ENCODE peak calls at places on chromosomes 2 and 18, in seven cellular contexts. H is brain microvascular endothelial cell, C is A673, A is heart right ventricle, U is PC-3, N is GM12865, Y is IMR-90. Q is an unnamed sample.

GRCh38 chr2:45452866-45453265 is 158.2 kb downstream of the SRBD1 start:
- DNase-seq in H (peak), C (peak), A (no peak), U (no peak), N (no peak), Y (peak), Q (no peak)

GRCh38 chr2:53711271-53711780 is 56.3 kb upstream of the CHAC2 start:
- DNase-seq in H (no peak), C (no peak), A (no peak), U (no peak), N (no peak), Y (no peak), Q (no peak)

GRCh38 chr2:118224144-118224887 is 136.0 kb downstream of the INSIG2 start:
- DNase-seq in H (no peak), C (no peak), A (peak), U (no peak), N (peak), Y (no peak), Q (peak)

GRCh38 chr18:70490008-70490933 is 201.4 kb downstream of the SOCS6 start:
- DNase-seq in H (peak), C (peak), A (no peak), U (peak), N (peak), Y (peak), Q (peak)

GRCh38 chr18:8607776-8608682 is 1.2 kb upstream of the RAB12 start:
- DNase-seq in H (no peak), C (no peak), A (no peak), U (no peak), N (peak), Y (peak), Q (no peak)

GRCh38 chr2:120316528-120317179 is 29.3 kb upstream of the INHBB start:
- DNase-seq in H (no peak), C (no peak), A (no peak), U (no peak), N (no peak), Y (no peak), Q (no peak)

GRCh38 chr2:41445865-41446264 is 602.0 kb upstream of the PKDCC start:
- DNase-seq in H (no peak), C (no peak), A (no peak), U (no peak), N (no peak), Y (no peak), Q (no peak)

GRCh38 chr2:62306751-62307468 is 111.0 kb downstream of the B3GNT2 start:
- DNase-seq in H (peak), C (no peak), A (no peak), U (peak), N (peak), Y (peak), Q (no peak)

GRCh38 chr2:171088057-171088834 is 72.4 kb downstream of the TLK1 start:
- DNase-seq in H (no peak), C (no peak), A (no peak), U (no peak), N (no peak), Y (no peak), Q (no peak)

GRCh38 chr2:218149098-218149497 is 17.7 kb downstream of the CXCR1 start:
- DNase-seq in H (no peak), C (no peak), A (no peak), U (no peak), N (no peak), Y (no peak), Q (no peak)

GRCh38 chr18:6836331-6836730 is 106.8 kb downstream of the ARHGAP28 start:
- DNase-seq in H (no peak), C (no peak), A (no peak), U (peak), N (no peak), Y (peak), Q (no peak)

GRCh38 chr2:179981085-179981484 is 26.0 kb downstream of the CWC22 start:
- DNase-seq in H (peak), C (peak), A (no peak), U (peak), N (no peak), Y (peak), Q (no peak)

GRCh38 chr2:30769891-30770462 is 37.3 kb downstream of the CAPN13 start:
- DNase-seq in H (no peak), C (no peak), A (no peak), U (no peak), N (no peak), Y (no peak), Q (no peak)

GRCh38 chr2:19073522-19073921 is 284.9 kb downstream of the OSR1 start:
- DNase-seq in H (peak), C (no peak), A (no peak), U (peak), N (no peak), Y (peak), Q (no peak)

GRCh38 chr2:12883911-12884310 is 167.2 kb downstream of the TRIB2 start:
- DNase-seq in H (peak), C (no peak), A (no peak), U (no peak), N (no peak), Y (peak), Q (no peak)

GRCh38 chr2:239616729-239617128 is 215.9 kb upstream of the HDAC4 start:
- DNase-seq in H (no peak), C (no peak), A (no peak), U (no peak), N (no peak), Y (no peak), Q (no peak)
- TF ChIP-seq CTCF in H (no peak), C (no peak), A (no peak), U (no peak), N (no peak), Y (no peak), Q (no peak)

DNA sequence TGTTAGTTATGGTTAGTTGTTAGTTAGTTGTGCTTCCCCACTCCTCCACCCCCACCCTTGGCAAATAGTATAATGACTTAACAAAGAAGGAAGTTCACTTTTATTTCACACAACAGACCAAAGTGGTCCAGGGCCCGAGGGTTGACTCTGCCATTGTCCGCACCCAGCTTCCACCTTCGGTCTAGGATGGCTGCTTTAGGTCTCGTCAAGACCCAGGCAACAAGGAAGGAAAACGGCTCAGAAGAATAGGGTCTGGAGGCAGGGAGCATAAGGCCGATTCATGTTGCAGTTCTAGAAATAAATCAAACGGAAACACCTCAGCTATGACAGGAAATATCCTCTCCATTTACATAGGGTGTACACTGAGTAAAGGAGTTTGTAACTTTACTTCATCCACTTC is 206.0 kb upstream of the CXCR4 start:
- DNase-seq in H (no peak), C (no peak), A (no peak), U (no peak), N (no peak), Y (no peak), Q (no peak)
- TF ChIP-seq CTCF in H (no peak), C (no peak), A (no peak), U (no peak), N (no peak), Y (no peak), Q (no peak)

GRCh38 chr18:23539911-23540475 is 36.7 kb downstream of the RMC1 start:
- DNase-seq in H (no peak), C (no peak), A (no peak), U (no peak), N (no peak), Y (no peak), Q (no peak)

GRCh38 chr18:23537274-23537673 is 34.0 kb downstream of the RMC1 start:
- DNase-seq in H (no peak), C (no peak), A (no peak), U (no peak), N (no peak), Y (no peak), Q (no peak)

GRCh38 chr18:23539298-23539697 is 36.0 kb downstream of the RMC1 start:
- DNase-seq in H (no peak), C (no peak), A (no peak), U (no peak), N (no peak), Y (no peak), Q (no peak)

GRCh38 chr18:23538870-23539269 is 35.6 kb downstream of the RMC1 start:
- DNase-seq in H (peak), C (no peak), A (no peak), U (no peak), N (no peak), Y (peak), Q (no peak)

GRCh38 chr18:23538040-23538439 is 34.7 kb downstream of the RMC1 start:
- DNase-seq in H (no peak), C (no peak), A (no peak), U (no peak), N (no peak), Y (no peak), Q (no peak)
- TF ChIP-seq CTCF in H (no peak), C (no peak), A (no peak), U (no peak), N (no peak), Y (no peak), Q (no peak)

GRCh38 chr18:52716926-52717325 is 376.9 kb downstream of the DCC start:
- DNase-seq in H (peak), C (no peak), A (no peak), U (peak), N (peak), Y (peak), Q (no peak)
- TF ChIP-seq CTCF in H (peak), C (no peak), A (peak), U (peak), N (no peak), Y (peak), Q (no peak)

DNA sequence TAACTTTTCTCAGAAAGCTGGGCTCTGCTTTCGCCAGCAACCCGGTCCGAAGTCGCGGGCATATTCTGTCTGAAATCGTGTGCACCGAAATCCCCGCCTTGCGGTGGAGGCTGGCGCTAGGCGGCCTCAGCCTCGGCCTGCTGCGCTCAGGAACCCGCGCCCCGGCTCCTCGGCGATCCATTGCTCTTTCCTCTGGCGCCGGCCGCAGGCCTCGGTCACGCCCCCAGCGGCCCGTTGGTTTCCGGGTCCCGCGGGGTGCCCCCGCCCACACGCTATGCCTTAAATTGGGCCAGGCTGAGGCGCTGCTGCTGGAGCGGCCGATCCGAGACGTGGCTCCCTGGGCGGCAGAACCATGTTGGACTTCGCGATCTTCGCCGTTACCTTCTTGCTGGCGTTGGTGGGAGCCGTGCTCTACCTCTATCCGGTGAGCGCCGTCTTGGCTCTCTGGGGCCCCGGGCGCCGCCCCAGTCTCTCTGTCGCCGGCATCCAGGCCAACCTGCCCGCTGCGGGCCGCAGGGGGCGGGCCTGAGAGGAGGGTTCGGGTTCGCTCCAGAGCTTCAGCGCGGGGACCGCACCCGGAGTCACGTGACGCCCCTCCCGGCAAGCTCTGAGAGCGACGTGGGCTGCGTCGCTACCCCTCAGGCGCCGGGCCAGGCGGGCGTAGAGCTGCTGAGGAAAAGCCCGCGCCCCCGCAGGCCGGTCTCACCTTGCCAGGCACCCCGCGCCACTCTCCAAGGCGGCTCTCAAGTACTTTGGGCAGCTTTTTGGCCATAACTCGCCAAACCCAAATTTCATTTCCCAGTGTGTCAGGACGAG is at the start of gene CYP20A1:
- DNase-seq in H (peak), C (peak), A (peak), U (peak), N (peak), Y (peak), Q (peak)
- TF ChIP-seq CTCF in H (peak), C (no peak), A (peak), U (peak), N (peak), Y (peak), Q (peak)